ENCODE peak calls at places on chromosomes 6 and 20, in ten cellular contexts. E is uterus, M is OCI-LY7, Z is psoas muscle, N is WERI-Rb-1, P is pancreas, K is gastrocnemius medialis, S is IMR-90, G is tibial artery, W is body of pancreas. I is an unnamed sample. For H3K36me3, the result is how much of the 10 kb centered on the place peaks cover.

GRCh38 chr20:49418832-49419231 is 63.6 kb downstream of the KCNB1 start:
- DNase-seq in E (no peak), M (no peak), Z (no peak), N (no peak), P (no peak), K (no peak), S (no peak), G (no peak), W (no peak), I (no peak)

GRCh38 chr6:136506124-136506799 is 44.0 kb downstream of the MAP7 start:
- DNase-seq in E (no peak), M (no peak), Z (no peak), N (no peak), P (no peak), K (no peak), S (no peak), G (no peak), W (peak), I (no peak)

GRCh38 chr6:150539568-150539967 is 60.1 kb upstream of the PLEKHG1 start:
- DNase-seq in E (no peak), M (no peak), Z (no peak), N (no peak), P (no peak), K (no peak), S (no peak), G (no peak), W (no peak), I (no peak)

GRCh38 chr6:9539231-9539755 is 875.6 kb downstream of the TFAP2A start:
- DNase-seq in E (no peak), M (no peak), Z (no peak), N (no peak), P (no peak), K (no peak), S (no peak), G (no peak), W (peak), I (no peak)

GRCh38 chr6:99369533-99369932 is 20.1 kb upstream of the FAXC start:
- DNase-seq in E (no peak), M (no peak), Z (no peak), N (no peak), P (no peak), K (no peak), S (no peak), G (no peak), W (no peak), I (no peak)

GRCh38 chr20:25206063-25206403 is 10.5 kb downstream of the ENTPD6 start:
- DNase-seq in E (no peak), M (no peak), Z (no peak), N (no peak), P (peak), K (no peak), S (no peak), G (no peak), W (no peak), I (no peak)

GRCh38 chr20:8509809-8510208 is 377.7 kb downstream of the PLCB1 start:
- DNase-seq in E (no peak), M (no peak), Z (no peak), N (no peak), P (no peak), K (no peak), S (no peak), G (no peak), W (no peak), I (no peak)

GRCh38 chr20:49915118-49915379 is 280 bp downstream of the SPATA2 start:
- DNase-seq in E (no peak), M (no peak), Z (peak), N (no peak), P (no peak), K (no peak), S (no peak), G (no peak), W (no peak), I (no peak)

GRCh38 chr20:48467622-48468021 is 360.2 kb downstream of the PREX1 start:
- DNase-seq in E (no peak), M (peak), Z (no peak), N (no peak), P (no peak), K (no peak), S (no peak), G (no peak), W (no peak), I (peak)

GRCh38 chr6:149696904-149697303 is 21.0 kb downstream of the LATS1 start:
- DNase-seq in E (no peak), M (no peak), Z (no peak), N (no peak), P (no peak), K (no peak), S (peak), G (no peak), W (no peak), I (no peak)

GRCh38 chr6:49606696-49607390 is 29.8 kb downstream of the RHAG start:
- DNase-seq in E (no peak), M (peak), Z (no peak), N (peak), P (peak), K (no peak), S (peak), G (no peak), W (peak), I (no peak)

DNA sequence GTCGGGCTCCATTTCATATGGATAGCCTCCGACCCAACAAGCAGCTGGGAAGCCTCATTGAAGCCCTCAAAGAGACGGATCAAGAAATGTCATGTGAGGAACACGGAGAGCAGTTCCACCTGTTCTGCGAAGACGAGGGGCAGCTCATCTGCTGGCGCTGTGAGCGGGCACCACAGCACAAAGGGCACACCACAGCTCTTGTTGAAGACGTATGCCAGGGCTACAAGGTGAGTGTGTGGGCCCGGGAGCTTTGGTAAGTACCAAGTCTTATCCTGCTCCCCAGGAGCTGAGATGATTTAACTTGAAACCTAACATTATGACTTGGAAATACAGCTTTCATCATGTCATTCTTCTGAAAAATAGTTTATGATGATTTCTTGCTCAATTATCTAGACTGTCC is 4.1 kb downstream of the TRIM38 start:
- DNase-seq in E (no peak), M (no peak), Z (no peak), N (no peak), P (no peak), K (no peak), S (no peak), G (no peak), W (no peak), I (no peak)
- H3K4me3 ChIP-seq in E (no peak), M (peak), Z (no peak), N (no peak), P (no peak), K (no peak), S (no peak), G (peak), W (no peak), I (peak)

GRCh38 chr6:48086187-48086586 is 24.8 kb downstream of the PTCHD4 start:
- DNase-seq in E (no peak), M (no peak), Z (no peak), N (no peak), P (no peak), K (no peak), S (no peak), G (no peak), W (no peak), I (no peak)
- TF ChIP-seq CTCF in E (no peak), M (peak), Z (no peak), N (no peak), P (no peak), K (no peak), S (peak), G (no peak), W (no peak), I (no peak)

DNA sequence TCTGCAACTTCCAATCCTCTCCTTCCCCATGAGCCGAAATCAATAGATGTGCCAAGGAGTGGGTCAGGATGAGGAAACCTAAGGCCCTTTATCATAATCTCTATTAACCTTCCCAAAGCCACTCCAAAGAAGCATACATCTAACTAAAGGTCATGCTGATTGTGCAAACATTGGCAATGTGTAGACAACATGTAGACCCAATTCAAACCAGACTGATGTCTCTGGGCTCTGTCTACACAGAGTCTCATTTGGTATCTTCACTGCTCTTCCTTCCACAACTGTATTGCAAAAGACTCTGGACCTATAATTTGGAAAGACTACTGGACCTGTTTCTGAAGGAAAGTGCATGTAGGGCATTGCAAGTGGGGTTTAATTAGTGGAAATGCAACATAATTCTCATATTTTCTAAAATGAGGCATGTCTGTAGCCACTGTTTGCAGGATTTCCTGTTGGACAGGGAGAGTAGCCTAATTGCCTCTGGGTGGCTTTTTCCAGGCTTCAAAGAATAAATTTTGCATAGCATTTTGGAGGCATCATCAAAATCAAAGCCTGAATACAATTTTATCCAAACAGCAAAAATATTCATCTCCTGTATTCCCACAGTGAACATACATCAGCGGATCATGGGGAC is 35.0 kb upstream of the MLIP start:
- DNase-seq in E (no peak), M (no peak), Z (no peak), N (no peak), P (no peak), K (no peak), S (no peak), G (no peak), W (no peak), I (no peak)
- H3K36me3 ChIP-seq in E (under half), M (under half), Z (under half), N (under half), P (under half), K (under half), S (under half), G (under half), W (under half), I (under half)

GRCh38 chr6:67064323-67064722 is 1357.3 kb upstream of the EYS start:
- DNase-seq in E (no peak), M (no peak), Z (no peak), N (no peak), P (no peak), K (no peak), S (no peak), G (no peak), W (no peak), I (no peak)
- H3K4me3 ChIP-seq in E (no peak), M (no peak), Z (no peak), N (no peak), P (no peak), K (no peak), S (no peak), G (no peak), W (no peak), I (no peak)

GRCh38 chr6:126550323-126550722 is 210.4 kb downstream of the CENPW start:
- DNase-seq in E (no peak), M (no peak), Z (no peak), N (peak), P (no peak), K (no peak), S (no peak), G (no peak), W (no peak), I (no peak)
- TF ChIP-seq CTCF in E (no peak), M (no peak), Z (no peak), N (peak), P (no peak), K (no peak), S (no peak), G (no peak), W (no peak), I (peak)

GRCh38 chr6:87670707-87671106 is 31.3 kb downstream of the AKIRIN2 start:
- DNase-seq in E (no peak), M (no peak), Z (no peak), N (no peak), P (no peak), K (no peak), S (no peak), G (no peak), W (no peak), I (no peak)
- H3K36me3 ChIP-seq in E (under half), M (half or more), Z (under half), N (under half), P (under half), K (under half), S (under half), G (half or more), W (under half), I (under half)

GRCh38 chr6:73857341-73857890 is 161.4 kb downstream of the CD109 start:
- DNase-seq in E (no peak), M (no peak), Z (no peak), N (no peak), P (no peak), K (no peak), S (no peak), G (no peak), W (no peak), I (no peak)

GRCh38 chr6:73860303-73860702 is 164.3 kb downstream of the CD109 start:
- DNase-seq in E (no peak), M (no peak), Z (no peak), N (no peak), P (no peak), K (no peak), S (no peak), G (no peak), W (no peak), I (no peak)

GRCh38 chr6:73858376-73858775 is 162.4 kb downstream of the CD109 start:
- DNase-seq in E (no peak), M (no peak), Z (no peak), N (no peak), P (no peak), K (no peak), S (no peak), G (no peak), W (no peak), I (no peak)

GRCh38 chr6:73854998-73855718 is 159.2 kb downstream of the CD109 start:
- DNase-seq in E (no peak), M (peak), Z (no peak), N (no peak), P (no peak), K (no peak), S (peak), G (no peak), W (no peak), I (no peak)
- H3K4me3 ChIP-seq in E (peak), M (no peak), Z (peak), N (no peak), P (no peak), K (no peak), S (no peak), G (peak), W (no peak), I (no peak)

GRCh38 chr6:165231581-165232276 is 77.7 kb downstream of the C6orf118 start:
- DNase-seq in E (no peak), M (peak), Z (no peak), N (peak), P (no peak), K (peak), S (no peak), G (no peak), W (no peak), I (no peak)
- TF ChIP-seq CTCF in E (no peak), M (peak), Z (peak), N (peak), P (no peak), K (peak), S (no peak), G (no peak), W (no peak), I (peak)